ENCODE peak calls at places on chromosomes 7 and 10, in seven cellular contexts. One of them, this sample, is unnamed.

GRCh38 chr10:76040107-76040829 is 608.8 kb downstream of the LRMDA start:
- DNase-seq in T-cell: no peak
- DNase-seq in NCI-H1105 treated with DMSO at 0.1 percent for 48 hours: no peak
- DNase-seq in D341Med: no peak
- DNase-seq in NCI-H526: no peak
- DNase-seq in PC-9: no peak
- DNase-seq in NCI-H510A: no peak
- DNase-seq in this sample: no peak

GRCh38 chr7:81402227-81402626 is 367.6 kb downstream of the HGF start:
- DNase-seq in T-cell: no peak
- DNase-seq in NCI-H1105 treated with DMSO at 0.1 percent for 48 hours: no peak
- DNase-seq in D341Med: no peak
- DNase-seq in NCI-H526: no peak
- DNase-seq in PC-9: no peak
- DNase-seq in NCI-H510A: no peak
- DNase-seq in this sample: no peak

GRCh38 chr7:128112018-128112780 is 81.0 kb upstream of the LRRC4 start:
- DNase-seq in T-cell: no peak
- DNase-seq in NCI-H1105 treated with DMSO at 0.1 percent for 48 hours: no peak
- DNase-seq in D341Med: no peak
- DNase-seq in NCI-H526: peak; percentile 31
- DNase-seq in PC-9: no peak
- DNase-seq in NCI-H510A: no peak
- DNase-seq in this sample: no peak

GRCh38 chr10:32957341-32958084 is 517 bp downstream of the ITGB1 start:
- DNase-seq in T-cell: peak; percentile 27
- DNase-seq in NCI-H1105 treated with DMSO at 0.1 percent for 48 hours: no peak
- DNase-seq in D341Med: peak; percentile 68
- DNase-seq in NCI-H526: peak; percentile 45
- DNase-seq in PC-9: no peak
- DNase-seq in NCI-H510A: no peak
- DNase-seq in this sample: no peak

GRCh38 chr7:129013048-129013721 is 41.7 kb downstream of the TNPO3 start:
- DNase-seq in T-cell: no peak
- DNase-seq in NCI-H1105 treated with DMSO at 0.1 percent for 48 hours: no peak
- DNase-seq in D341Med: no peak
- DNase-seq in NCI-H526: no peak
- DNase-seq in PC-9: no peak
- DNase-seq in NCI-H510A: no peak
- DNase-seq in this sample: no peak

GRCh38 chr7:113639221-113639620 is 279.6 kb downstream of the PPP1R3A start:
- DNase-seq in T-cell: no peak
- DNase-seq in NCI-H1105 treated with DMSO at 0.1 percent for 48 hours: no peak
- DNase-seq in D341Med: no peak
- DNase-seq in NCI-H526: no peak
- DNase-seq in PC-9: no peak
- DNase-seq in NCI-H510A: no peak
- DNase-seq in this sample: no peak

GRCh38 chr7:100430450-100431285 is 1.0 kb downstream of the MEPCE start:
- DNase-seq in T-cell: no peak
- DNase-seq in NCI-H1105 treated with DMSO at 0.1 percent for 48 hours: no peak
- DNase-seq in D341Med: no peak
- DNase-seq in NCI-H526: peak; percentile 53
- DNase-seq in PC-9: no peak
- DNase-seq in NCI-H510A: no peak
- DNase-seq in this sample: no peak

GRCh38 chr7:134954197-134955082 is 31.9 kb upstream of the AGBL3 start:
- DNase-seq in T-cell: no peak
- DNase-seq in NCI-H1105 treated with DMSO at 0.1 percent for 48 hours: peak; percentile 61
- DNase-seq in D341Med: no peak
- DNase-seq in NCI-H526: peak; percentile 72
- DNase-seq in PC-9: peak; percentile 40
- DNase-seq in NCI-H510A: no peak
- DNase-seq in this sample: peak; percentile 12

GRCh38 chr7:25985196-25985595 is 166.8 kb upstream of the NFE2L3 start:
- DNase-seq in T-cell: no peak
- DNase-seq in NCI-H1105 treated with DMSO at 0.1 percent for 48 hours: no peak
- DNase-seq in D341Med: no peak
- DNase-seq in NCI-H526: no peak
- DNase-seq in PC-9: no peak
- DNase-seq in NCI-H510A: no peak
- DNase-seq in this sample: no peak

GRCh38 chr7:158274404-158274811 is 313.2 kb downstream of the PTPRN2 start:
- DNase-seq in T-cell: no peak
- DNase-seq in NCI-H1105 treated with DMSO at 0.1 percent for 48 hours: no peak
- DNase-seq in D341Med: no peak
- DNase-seq in NCI-H526: peak; percentile 57
- DNase-seq in PC-9: no peak
- DNase-seq in NCI-H510A: no peak
- DNase-seq in this sample: no peak

GRCh38 chr10:60578217-60578616 is 188.5 kb upstream of the ANK3 start:
- DNase-seq in T-cell: no peak
- DNase-seq in NCI-H1105 treated with DMSO at 0.1 percent for 48 hours: no peak
- DNase-seq in D341Med: no peak
- DNase-seq in NCI-H526: no peak
- DNase-seq in PC-9: peak; percentile 40
- DNase-seq in NCI-H510A: no peak
- DNase-seq in this sample: no peak

GRCh38 chr7:50640779-50641178 is 75.6 kb upstream of the DDC start:
- DNase-seq in T-cell: no peak
- DNase-seq in NCI-H1105 treated with DMSO at 0.1 percent for 48 hours: no peak
- DNase-seq in D341Med: peak; percentile 9
- DNase-seq in NCI-H526: peak; percentile 35
- DNase-seq in PC-9: no peak
- DNase-seq in NCI-H510A: no peak
- DNase-seq in this sample: no peak

GRCh38 chr7:98314469-98314868 is 33.0 kb downstream of the BRI3 start:
- DNase-seq in T-cell: no peak
- DNase-seq in NCI-H1105 treated with DMSO at 0.1 percent for 48 hours: no peak
- DNase-seq in D341Med: no peak
- DNase-seq in NCI-H526: no peak
- DNase-seq in PC-9: no peak
- DNase-seq in NCI-H510A: no peak
- DNase-seq in this sample: no peak

This sample was measured in HCT116.